ENCODE peak calls at places on chromosomes 3 and 15, in four cellular contexts. V, U, B and Z are unnamed samples.

GRCh38 chr3:189625566-189625965 is 5.6 kb upstream of the TP63 start:
- DNase-seq in B (no peak), U (no peak), V (no peak), Z (no peak)

GRCh38 chr3:99627062-99627826 is 11.2 kb upstream of the COL8A1 start:
- DNase-seq in U (no peak), V (no peak), B (no peak), Z (no peak)

GRCh38 chr3:141000027-141000663 is 51.0 kb upstream of the SPSB4 start:
- DNase-seq in U (peak; percentile 60), B (peak; percentile 57), V (peak; percentile 67), Z (peak; percentile 44)

GRCh38 chr3:166660962-166661361 is 719.1 kb downstream of the ZBBX start:
- DNase-seq in U (no peak), B (no peak), V (no peak), Z (no peak)

GRCh38 chr3:151813777-151814176 is at the start of gene AADAC:
- DNase-seq in B (no peak), V (no peak), U (no peak), Z (peak; percentile 87)

GRCh38 chr3:5542472-5542871 is 355.0 kb downstream of the EDEM1 start:
- DNase-seq in U (no peak), B (no peak), V (no peak), Z (no peak)

GRCh38 chr3:73727117-73727802 is 102.5 kb upstream of the PDZRN3 start:
- DNase-seq in V (no peak), B (no peak), U (no peak), Z (no peak)

GRCh38 chr3:140597792-140598191 is 80.1 kb upstream of the TRIM42 start:
- DNase-seq in B (no peak), U (no peak), V (no peak), Z (no peak)

GRCh38 chr3:58150800-58151199 is 60.0 kb downstream of the DNASE1L3 start:
- DNase-seq in B (no peak), U (no peak), V (no peak), Z (no peak)

GRCh38 chr15:37004981-37005735 is 95.2 kb downstream of the MEIS2 start:
- DNase-seq in U (no peak), V (no peak), B (no peak), Z (no peak)

GRCh38 chr15:93072011-93072410 is 17.0 kb downstream of the RGMA start:
- DNase-seq in U (peak; percentile 59), B (no peak), V (peak; percentile 60), Z (no peak)
- H3K4me3 ChIP-seq in U (peak overlapping the region; percentile 70), B (no peak overlapping the region), V (peak overlapping the region; percentile 85), Z (peak overlapping the region; percentile 51)

GRCh38 chr3:123793425-123793824 is 90.7 kb downstream of the MYLK start:
- DNase-seq in V (no peak), B (no peak), U (no peak), Z (no peak)
- H3K9me3 ChIP-seq in V (no peaks in the 10 kb centered on the region), B (no peaks in the 10 kb centered on the region), U (no peaks in the 10 kb centered on the region), Z (no peaks in the 10 kb centered on the region)

GRCh38 chr3:126082334-126083137 is 1.4 kb downstream of the SLC41A3 start:
- DNase-seq in B (no peak), U (no peak), V (no peak), Z (no peak)
- H3K4me3 ChIP-seq in B (no peak overlapping the region), U (peak overlapping the region; percentile 76), V (peak overlapping the region; percentile 87), Z (no peak overlapping the region)

GRCh38 chr3:34444137-34444536 is 645.7 kb downstream of the PDCD6IP start:
- DNase-seq in U (no peak), V (no peak), B (no peak), Z (no peak)

GRCh38 chr3:34449305-34449704 is 650.9 kb downstream of the PDCD6IP start:
- DNase-seq in V (no peak), B (no peak), U (no peak), Z (no peak)
- H3K9me3 ChIP-seq in V (peaks cover under 1% of the 10 kb centered on the region), B (no peaks in the 10 kb centered on the region), U (no peaks in the 10 kb centered on the region), Z (no peaks in the 10 kb centered on the region)

GRCh38 chr15:76863123-76863522 is 42.0 kb downstream of the SCAPER start:
- DNase-seq in B (no peak), V (no peak), U (no peak), Z (no peak)
- H3K4me3 ChIP-seq in B (no peak overlapping the region), V (no peak overlapping the region), U (no peak overlapping the region), Z (no peak overlapping the region)

GRCh38 chr3:119428538-119428937 is 34.9 kb downstream of the TMEM39A start:
- DNase-seq in U (no peak), B (no peak), V (no peak), Z (no peak)
- H3K9me3 ChIP-seq in U (peaks cover 19% of the 10 kb centered on the region), B (peaks cover 59% of the 10 kb centered on the region), V (peaks cover 28% of the 10 kb centered on the region), Z (no peaks in the 10 kb centered on the region)

DNA sequence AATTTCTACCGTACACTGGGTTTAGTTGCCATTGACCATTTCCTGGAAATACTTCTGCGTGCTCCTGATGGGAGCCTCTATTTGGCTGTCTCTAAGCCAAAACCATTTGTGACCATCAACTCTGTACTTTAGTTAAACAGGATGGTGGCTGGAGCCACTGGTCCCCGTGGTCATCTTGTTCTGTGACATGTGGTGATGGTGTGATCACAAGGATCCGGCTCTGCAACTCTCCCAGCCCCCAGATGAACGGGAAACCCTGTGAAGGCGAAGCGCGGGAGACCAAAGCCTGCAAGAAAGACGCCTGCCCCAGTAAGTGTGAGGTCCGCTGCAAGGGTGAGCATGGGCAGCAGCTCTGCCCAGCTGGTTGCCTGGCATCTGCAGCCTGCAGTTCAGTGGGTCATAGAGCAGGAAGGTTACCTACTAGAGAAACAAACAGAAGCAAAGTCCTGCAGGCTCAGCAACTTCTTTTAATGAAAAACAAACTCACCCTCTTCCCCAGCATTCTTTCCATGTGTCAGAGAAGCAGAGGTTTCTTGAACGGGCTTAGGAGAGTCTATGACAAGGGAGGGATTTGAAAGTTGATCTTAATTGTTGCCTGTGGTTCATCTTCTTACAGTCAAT is 7.1 kb downstream of the THBS1 start:
- DNase-seq in U (no peak), B (no peak), V (no peak), Z (no peak)
- H3K4me3 ChIP-seq in U (no peak overlapping the region), B (no peak overlapping the region), V (no peak overlapping the region), Z (no peak overlapping the region)

DNA sequence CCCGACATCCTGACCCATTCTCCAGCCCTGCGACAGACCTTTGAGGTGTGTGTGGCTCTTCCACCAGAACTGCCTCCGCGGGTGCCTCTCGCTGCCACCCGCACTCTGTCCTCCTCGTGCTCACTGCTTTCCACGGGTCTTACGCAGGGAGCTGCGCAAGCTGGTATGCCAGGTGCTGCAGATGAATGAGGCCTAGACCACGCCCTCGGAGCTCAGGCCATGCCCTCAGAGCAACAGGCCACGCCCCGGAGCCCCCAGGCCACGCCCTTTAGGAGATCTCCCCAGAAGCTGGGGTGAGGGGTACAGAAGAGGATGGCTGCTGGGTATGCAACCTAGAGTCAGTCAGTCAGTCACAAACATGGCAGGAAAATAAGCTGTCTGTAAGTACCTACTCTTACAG is 300.3 kb downstream of the GABRG3 start:
- DNase-seq in V (no peak), B (no peak), U (no peak), Z (no peak)
- H3K9me3 ChIP-seq in V (no peaks in the 10 kb centered on the region), B (peaks cover 49% of the 10 kb centered on the region), U (no peaks in the 10 kb centered on the region), Z (peaks cover 2% of the 10 kb centered on the region)

GRCh38 chr3:197002701-197003454 is 26.7 kb downstream of the MELTF start:
- DNase-seq in U (peak; percentile 98), V (peak; percentile 81), B (peak; percentile 94), Z (peak; percentile 88)

GRCh38 chr3:196998966-196999760 is 30.5 kb downstream of the MELTF start:
- DNase-seq in V (peak; percentile 44), U (no peak), B (peak; percentile 19), Z (no peak)

GRCh38 chr3:197001972-197002700 is 27.5 kb downstream of the MELTF start:
- DNase-seq in B (no peak), U (no peak), V (peak; percentile 66), Z (no peak)

GRCh38 chr3:197000211-197000610 is 29.4 kb downstream of the MELTF start:
- DNase-seq in V (peak; percentile 53), U (no peak), B (peak; percentile 7), Z (no peak)

DNA sequence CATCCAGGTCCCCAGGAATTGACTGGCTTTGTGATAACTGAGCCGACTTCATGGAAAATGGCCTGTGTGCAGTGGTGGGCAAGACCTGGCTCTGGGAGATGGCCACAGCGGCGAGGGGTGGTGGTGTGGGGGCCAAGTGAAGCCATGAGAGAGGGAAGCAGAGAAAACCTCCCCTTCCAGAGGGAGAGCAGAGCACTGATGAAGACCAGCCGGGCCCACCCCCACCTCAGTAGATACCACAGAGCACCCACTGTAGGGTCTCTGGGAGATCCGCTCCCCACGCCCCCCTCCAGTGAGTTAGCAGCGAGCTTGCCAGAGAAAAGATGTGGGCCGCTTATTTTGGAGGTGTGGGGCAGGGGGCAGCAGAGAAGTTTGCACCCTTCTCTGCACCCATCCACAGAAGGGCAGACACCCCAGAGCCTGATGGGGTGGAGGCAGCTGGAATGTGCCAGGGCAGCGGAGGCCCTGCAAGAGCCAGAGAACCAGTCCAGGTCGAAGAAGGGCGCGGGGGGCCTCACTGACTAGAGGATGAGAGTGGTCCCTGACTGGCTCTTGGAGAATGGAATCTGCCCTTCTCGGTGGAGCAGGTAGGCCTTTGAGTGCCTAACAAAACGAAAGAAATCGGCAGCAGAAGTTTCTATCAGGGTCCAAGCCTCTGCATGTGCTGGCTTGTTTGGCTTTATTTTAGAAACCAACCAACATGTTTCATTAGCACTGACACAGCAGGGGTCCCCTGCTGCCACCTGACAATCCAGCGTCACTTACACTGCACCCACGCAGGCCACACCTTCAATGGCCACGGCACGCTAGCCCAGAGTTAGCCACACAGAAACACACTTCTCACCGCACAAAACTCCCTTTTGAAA is 28.3 kb downstream of the MELTF start:
- DNase-seq in B (peak; percentile 27), V (peak; percentile 60), U (no peak), Z (no peak)
- H3K4me3 ChIP-seq in B (no peak overlapping the region), V (no peak overlapping the region), U (no peak overlapping the region), Z (no peak overlapping the region)